ENCODE peak calls at places on chromosome 1, in six cellular contexts. One of them, this sample, is unnamed. For H3K4me1, the result is how much of the 10 kb centered on the place peaks cover.

GRCh38 chr1:226121049-226121586 is 58.6 kb downstream of the H3-3A start:
- DNase-seq in CD8-positive, alpha-beta T cell: no peak
- DNase-seq in OCI-LY7: no peak
- DNase-seq in cardiac muscle cell: no peak
- DNase-seq in esophagus muscularis mucosa: no peak
- DNase-seq in mammary epithelial cell: no peak
- DNase-seq in this sample: no peak

GRCh38 chr1:22639286-22639685 is 2.9 kb downstream of the C1QA start:
- DNase-seq in mammary epithelial cell: no peak
- DNase-seq in CD8-positive, alpha-beta T cell: no peak
- DNase-seq in esophagus muscularis mucosa: no peak
- DNase-seq in OCI-LY7: peak
- DNase-seq in cardiac muscle cell: peak
- DNase-seq in this sample: no peak

GRCh38 chr1:162349635-162350330 is 26.9 kb downstream of the SPATA46 start:
- DNase-seq in cardiac muscle cell: peak
- DNase-seq in mammary epithelial cell: peak
- DNase-seq in OCI-LY7: no peak
- DNase-seq in CD8-positive, alpha-beta T cell: no peak
- DNase-seq in esophagus muscularis mucosa: no peak
- DNase-seq in this sample: no peak

GRCh38 chr1:40851643-40852042 is 10.5 kb downstream of the CITED4 start:
- DNase-seq in cardiac muscle cell: no peak
- DNase-seq in CD8-positive, alpha-beta T cell: no peak
- DNase-seq in esophagus muscularis mucosa: no peak
- DNase-seq in mammary epithelial cell: no peak
- DNase-seq in OCI-LY7: no peak
- DNase-seq in this sample: no peak

GRCh38 chr1:72481420-72481819 is 199.1 kb upstream of the NEGR1 start:
- DNase-seq in esophagus muscularis mucosa: no peak
- DNase-seq in cardiac muscle cell: no peak
- DNase-seq in CD8-positive, alpha-beta T cell: no peak
- DNase-seq in mammary epithelial cell: no peak
- DNase-seq in OCI-LY7: no peak
- DNase-seq in this sample: no peak

GRCh38 chr1:101704895-101705294 is 291.8 kb downstream of the OLFM3 start:
- DNase-seq in OCI-LY7: no peak
- DNase-seq in mammary epithelial cell: no peak
- DNase-seq in cardiac muscle cell: no peak
- DNase-seq in CD8-positive, alpha-beta T cell: no peak
- DNase-seq in esophagus muscularis mucosa: no peak
- DNase-seq in this sample: no peak

GRCh38 chr1:10555635-10556429 is 81.1 kb downstream of the PEX14 start:
- DNase-seq in cardiac muscle cell: no peak
- DNase-seq in esophagus muscularis mucosa: no peak
- DNase-seq in CD8-positive, alpha-beta T cell: no peak
- DNase-seq in mammary epithelial cell: peak
- DNase-seq in OCI-LY7: peak
- DNase-seq in this sample: no peak

GRCh38 chr1:202135221-202135721 is 9.3 kb downstream of the ARL8A start:
- DNase-seq in OCI-LY7: peak
- DNase-seq in cardiac muscle cell: peak
- DNase-seq in esophagus muscularis mucosa: no peak
- DNase-seq in mammary epithelial cell: peak
- DNase-seq in CD8-positive, alpha-beta T cell: peak
- DNase-seq in this sample: no peak

GRCh38 chr1:172745014-172745413 is 86.1 kb downstream of the FASLG start:
- DNase-seq in esophagus muscularis mucosa: no peak
- DNase-seq in mammary epithelial cell: peak
- DNase-seq in CD8-positive, alpha-beta T cell: no peak
- DNase-seq in OCI-LY7: peak
- DNase-seq in cardiac muscle cell: peak
- DNase-seq in this sample: no peak

GRCh38 chr1:246428542-246429308 is 78.4 kb downstream of the SMYD3 start:
- DNase-seq in OCI-LY7: no peak
- DNase-seq in mammary epithelial cell: peak
- DNase-seq in CD8-positive, alpha-beta T cell: no peak
- DNase-seq in cardiac muscle cell: peak
- DNase-seq in esophagus muscularis mucosa: no peak
- DNase-seq in this sample: no peak

GRCh38 chr1:156851779-156852413 is 7.0 kb downstream of the INSRR start:
- DNase-seq in cardiac muscle cell: no peak
- DNase-seq in mammary epithelial cell: no peak
- DNase-seq in esophagus muscularis mucosa: no peak
- DNase-seq in CD8-positive, alpha-beta T cell: no peak
- DNase-seq in OCI-LY7: no peak
- DNase-seq in this sample: no peak

GRCh38 chr1:203287896-203288295 is 17.4 kb upstream of the BTG2 start:
- DNase-seq in esophagus muscularis mucosa: no peak
- DNase-seq in OCI-LY7: no peak
- DNase-seq in cardiac muscle cell: no peak
- DNase-seq in CD8-positive, alpha-beta T cell: no peak
- DNase-seq in mammary epithelial cell: no peak
- DNase-seq in this sample: no peak

GRCh38 chr1:203289982-203290260 is 15.4 kb upstream of the BTG2 start:
- DNase-seq in cardiac muscle cell: no peak
- DNase-seq in OCI-LY7: no peak
- DNase-seq in mammary epithelial cell: no peak
- DNase-seq in CD8-positive, alpha-beta T cell: no peak
- DNase-seq in esophagus muscularis mucosa: no peak
- DNase-seq in this sample: no peak

GRCh38 chr1:203289281-203289981 is 15.9 kb upstream of the BTG2 start:
- DNase-seq in esophagus muscularis mucosa: no peak
- DNase-seq in cardiac muscle cell: no peak
- DNase-seq in mammary epithelial cell: no peak
- DNase-seq in OCI-LY7: peak
- DNase-seq in CD8-positive, alpha-beta T cell: peak
- DNase-seq in this sample: no peak

GRCh38 chr1:203287109-203287893 is 18.0 kb upstream of the BTG2 start:
- DNase-seq in cardiac muscle cell: peak
- DNase-seq in OCI-LY7: peak
- DNase-seq in esophagus muscularis mucosa: no peak
- DNase-seq in CD8-positive, alpha-beta T cell: peak
- DNase-seq in mammary epithelial cell: no peak
- DNase-seq in this sample: peak

DNA sequence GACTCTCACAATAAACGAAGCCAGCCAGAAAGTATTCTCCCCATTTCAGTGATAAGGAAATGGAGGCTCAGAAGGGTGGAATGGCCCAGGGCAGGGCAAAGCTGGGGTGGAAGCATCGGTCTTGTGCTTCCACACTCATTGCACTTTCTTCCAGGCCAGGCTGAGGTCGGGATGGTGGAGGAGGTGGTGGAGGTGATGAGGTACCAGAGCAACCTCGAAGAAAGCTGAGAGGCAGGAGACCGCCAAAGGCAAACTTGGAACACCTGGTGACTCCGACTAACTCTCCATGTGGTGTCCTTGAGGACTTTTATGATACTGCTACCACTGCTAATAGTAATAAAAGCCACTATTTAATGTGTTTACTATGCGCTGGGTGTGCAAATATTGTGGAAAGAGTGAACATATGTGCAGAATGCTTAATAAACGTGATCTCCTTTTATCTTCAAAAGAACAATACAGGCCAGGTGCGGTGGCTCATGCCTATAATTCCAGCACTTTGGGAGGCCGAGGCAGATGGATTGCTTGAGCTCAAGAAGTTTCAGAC is 16.9 kb upstream of the BTG2 start:
- DNase-seq in cardiac muscle cell: no peak
- DNase-seq in mammary epithelial cell: no peak
- DNase-seq in OCI-LY7: no peak
- DNase-seq in CD8-positive, alpha-beta T cell: no peak
- DNase-seq in esophagus muscularis mucosa: no peak
- DNase-seq in this sample: no peak
- H3K4me1 ChIP-seq in cardiac muscle cell: under half
- H3K4me1 ChIP-seq in mammary epithelial cell: under half
- H3K4me1 ChIP-seq in OCI-LY7: half or more
- H3K4me1 ChIP-seq in CD8-positive, alpha-beta T cell: half or more
- H3K4me1 ChIP-seq in esophagus muscularis mucosa: half or more
- H3K4me1 ChIP-seq in this sample: half or more

DNA sequence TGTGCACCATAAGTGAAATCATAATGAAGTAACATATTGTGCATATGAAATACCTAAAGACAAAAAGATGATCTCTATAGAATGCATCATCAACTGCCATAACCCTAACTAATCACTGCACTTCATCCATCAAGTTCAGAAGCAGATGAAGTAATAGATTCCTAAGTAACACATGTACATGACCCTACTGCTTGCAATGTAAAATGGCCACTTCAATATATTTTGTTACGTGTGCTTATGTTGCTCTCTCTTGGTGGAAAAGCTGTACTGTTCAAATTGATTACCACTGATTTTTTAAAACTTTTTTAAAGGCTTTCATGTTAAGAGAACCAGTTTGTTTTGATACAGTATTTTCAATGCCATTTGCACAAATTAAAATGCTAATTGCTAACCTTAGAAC is 141.8 kb downstream of the TTLL7 start:
- DNase-seq in OCI-LY7: peak
- DNase-seq in esophagus muscularis mucosa: no peak
- DNase-seq in cardiac muscle cell: peak
- DNase-seq in CD8-positive, alpha-beta T cell: no peak
- DNase-seq in mammary epithelial cell: no peak
- DNase-seq in this sample: no peak
- TF ChIP-seq CTCF in OCI-LY7: peak
- TF ChIP-seq CTCF in esophagus muscularis mucosa: peak
- TF ChIP-seq CTCF in cardiac muscle cell: peak
- TF ChIP-seq CTCF in CD8-positive, alpha-beta T cell: no peak
- TF ChIP-seq CTCF in mammary epithelial cell: peak
- TF ChIP-seq CTCF in this sample: no peak

GRCh38 chr1:234719454-234720258 is 109.7 kb upstream of the IRF2BP2 start:
- DNase-seq in CD8-positive, alpha-beta T cell: no peak
- DNase-seq in esophagus muscularis mucosa: no peak
- DNase-seq in mammary epithelial cell: no peak
- DNase-seq in cardiac muscle cell: no peak
- DNase-seq in OCI-LY7: no peak
- DNase-seq in this sample: no peak
- H3K4me1 ChIP-seq in CD8-positive, alpha-beta T cell: under half
- H3K4me1 ChIP-seq in esophagus muscularis mucosa: half or more
- H3K4me1 ChIP-seq in mammary epithelial cell: under half
- H3K4me1 ChIP-seq in cardiac muscle cell: half or more
- H3K4me1 ChIP-seq in OCI-LY7: under half
- H3K4me1 ChIP-seq in this sample: half or more

GRCh38 chr1:19596719-19597462 is 47.2 kb upstream of the NBL1 start:
- DNase-seq in cardiac muscle cell: peak
- DNase-seq in esophagus muscularis mucosa: peak
- DNase-seq in mammary epithelial cell: peak
- DNase-seq in CD8-positive, alpha-beta T cell: peak
- DNase-seq in OCI-LY7: peak
- DNase-seq in this sample: peak
- TF ChIP-seq CTCF in cardiac muscle cell: no peak
- TF ChIP-seq CTCF in esophagus muscularis mucosa: no peak
- TF ChIP-seq CTCF in mammary epithelial cell: no peak
- TF ChIP-seq CTCF in CD8-positive, alpha-beta T cell: no peak
- TF ChIP-seq CTCF in OCI-LY7: no peak
- TF ChIP-seq CTCF in this sample: no peak

GRCh38 chr1:8374812-8375211 is 56.9 kb downstream of the SLC45A1 start:
- DNase-seq in cardiac muscle cell: peak
- DNase-seq in esophagus muscularis mucosa: no peak
- DNase-seq in CD8-positive, alpha-beta T cell: no peak
- DNase-seq in mammary epithelial cell: peak
- DNase-seq in OCI-LY7: peak
- DNase-seq in this sample: no peak
- H3K4me1 ChIP-seq in cardiac muscle cell: half or more
- H3K4me1 ChIP-seq in esophagus muscularis mucosa: half or more
- H3K4me1 ChIP-seq in CD8-positive, alpha-beta T cell: under half
- H3K4me1 ChIP-seq in mammary epithelial cell: under half
- H3K4me1 ChIP-seq in OCI-LY7: under half
- H3K4me1 ChIP-seq in this sample: half or more

This sample was measured in right atrium auricular region.